ENCODE peak calls at places on chromosomes 6 and 20, in seven cellular contexts. B is GM23338, I is PC-3, P is neural progenitor cell, R is GM23248, O is hepatocyte, F is MM.1S. J is an unnamed sample.

GRCh38 chr6:81761197-81761596 is 8.7 kb upstream of the TENT5A start:
- DNase-seq in B (no peak), I (peak; percentile 60), P (no peak), R (peak; percentile 56), O (no peak), F (no peak), J (no peak)

GRCh38 chr6:133977983-133978895 is 25.2 kb downstream of the TBPL1 start:
- DNase-seq in B (no peak), I (peak; percentile 36), P (no peak), R (peak; percentile 82), O (peak; percentile 55), F (no peak), J (no peak)

GRCh38 chr20:33814238-33814712 is 3.1 kb downstream of the CHMP4B start:
- DNase-seq in B (no peak), I (no peak), P (no peak), R (peak; percentile 37), O (no peak), F (peak; percentile 58), J (no peak)

GRCh38 chr20:19254956-19255355 is 42.5 kb downstream of the SLC24A3 start:
- DNase-seq in B (no peak), I (no peak), P (no peak), R (no peak), O (no peak), F (no peak), J (no peak)

GRCh38 chr20:9911519-9911918 is 72.6 kb upstream of the PAK5 start:
- DNase-seq in B (no peak), I (no peak), P (no peak), R (no peak), O (no peak), F (no peak), J (no peak)

GRCh38 chr6:106253731-106254130 is 71.8 kb downstream of the ATG5 start:
- DNase-seq in B (no peak), I (peak; percentile 44), P (no peak), R (peak; percentile 72), O (no peak), F (no peak), J (no peak)

GRCh38 chr6:66496659-66497058 is 789.6 kb upstream of the EYS start:
- DNase-seq in B (peak; percentile 75), I (peak; percentile 51), P (peak; percentile 50), R (no peak), O (peak; percentile 50), F (peak; percentile 44), J (no peak)

GRCh38 chr6:84546427-84546914 is 217.9 kb downstream of the TBX18 start:
- DNase-seq in B (no peak), I (no peak), P (peak; percentile 18), R (peak; percentile 80), O (no peak), F (no peak), J (no peak)

GRCh38 chr20:58938078-58938477 is 43.0 kb upstream of the NELFCD start:
- DNase-seq in B (no peak), I (no peak), P (no peak), R (no peak), O (no peak), F (no peak), J (no peak)

GRCh38 chr20:36526521-36527011 is 14.8 kb upstream of the MYL9 start:
- DNase-seq in B (no peak), I (no peak), P (no peak), R (no peak), O (no peak), F (no peak), J (no peak)

GRCh38 chr6:83311231-83311630 is 118.1 kb downstream of the RWDD2A start:
- DNase-seq in B (no peak), I (no peak), P (no peak), R (peak; percentile 34), O (no peak), F (no peak), J (no peak)

GRCh38 chr20:40749985-40750506 is 61.0 kb upstream of the MAFB start:
- DNase-seq in B (no peak), I (no peak), P (no peak), R (peak; percentile 9), O (no peak), F (no peak), J (no peak)

GRCh38 chr20:61805781-61806180 is 259.9 kb downstream of the TAF4 start:
- DNase-seq in B (no peak), I (no peak), P (no peak), R (no peak), O (no peak), F (no peak), J (no peak)

GRCh38 chr20:14445310-14445709 is 107.9 kb upstream of the FLRT3 start:
- DNase-seq in B (no peak), I (peak; percentile 87), P (no peak), R (peak; percentile 70), O (no peak), F (no peak), J (no peak)

GRCh38 chr20:59598625-59599310 is 5.6 kb upstream of the PHACTR3 start:
- DNase-seq in B (peak; percentile 66), I (peak; percentile 50), P (peak; percentile 52), R (peak; percentile 43), O (peak; percentile 56), F (peak; percentile 36), J (peak; percentile 19)

GRCh38 chr20:64236137-64237088 is 19.1 kb upstream of the PCMTD2 start:
- DNase-seq in B (no peak), I (no peak), P (no peak), R (no peak), O (peak; percentile 61), F (no peak), J (no peak)

GRCh38 chr6:161195418-161195817 is 78.4 kb downstream of the AGPAT4 start:
- DNase-seq in B (no peak), I (no peak), P (no peak), R (no peak), O (no peak), F (no peak), J (no peak)

GRCh38 chr6:121008553-121008952 is 325.7 kb downstream of the TBC1D32 start:
- DNase-seq in B (no peak), I (no peak), P (no peak), R (no peak), O (no peak), F (no peak), J (no peak)

GRCh38 chr20:47990507-47991132 is 205.3 kb upstream of the SULF2 start:
- DNase-seq in B (no peak), I (no peak), P (no peak), R (no peak), O (no peak), F (no peak), J (no peak)

GRCh38 chr20:2140561-2140960 is 38.9 kb downstream of the STK35 start:
- DNase-seq in B (no peak), I (no peak), P (no peak), R (peak; percentile 77), O (no peak), F (no peak), J (no peak)

GRCh38 chr6:122491915-122492537 is 20.4 kb upstream of the SERINC1 start:
- DNase-seq in B (peak; percentile 83), I (peak; percentile 80), P (peak; percentile 13), R (peak; percentile 81), O (peak; percentile 73), F (peak; percentile 71), J (peak; percentile 62)
- TF ChIP-seq EZH2phosphoT487 in B (no peak), I (no peak), P (no peak), R (no peak), O (no peak), F (no peak), J (no peak)

DNA sequence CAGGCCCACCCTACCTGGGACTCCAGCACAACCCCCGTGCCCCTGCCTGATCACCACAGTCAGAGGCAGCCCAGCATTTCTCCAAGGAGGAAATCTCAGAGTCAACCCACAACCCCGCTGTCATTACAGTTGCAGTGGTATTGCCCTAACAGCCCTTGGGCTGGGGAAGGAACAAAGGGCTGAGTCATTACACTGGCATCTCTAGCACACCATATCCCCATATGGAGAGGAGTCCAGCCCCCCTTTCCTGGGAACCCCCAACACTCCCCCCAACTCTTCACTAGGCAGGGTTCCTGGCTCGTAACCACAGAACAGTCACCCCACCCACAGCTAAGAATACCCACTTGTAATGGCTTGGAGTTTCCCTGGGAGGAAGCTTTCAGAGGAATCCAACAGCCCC is 149.4 kb upstream of the OGFRL1 start:
- DNase-seq in B (no peak), I (peak; percentile 2), P (no peak), R (no peak), O (no peak), F (no peak), J (no peak)
- TF ChIP-seq EZH2phosphoT487 in B (no peak), I (no peak), P (no peak), R (no peak), O (no peak), F (no peak), J (no peak)

GRCh38 chr20:5069141-5069806 is 50.5 kb downstream of the PCNA start:
- DNase-seq in B (no peak), I (no peak), P (no peak), R (no peak), O (no peak), F (peak; percentile 67), J (no peak)

GRCh38 chr20:5067877-5068276 is 51.9 kb downstream of the PCNA start:
- DNase-seq in B (no peak), I (no peak), P (no peak), R (no peak), O (no peak), F (no peak), J (no peak)

GRCh38 chr20:5070081-5070480 is 49.7 kb downstream of the PCNA start:
- DNase-seq in B (no peak), I (no peak), P (no peak), R (no peak), O (no peak), F (no peak), J (no peak)

GRCh38 chr20:5061209-5061608 is 58.5 kb downstream of the PCNA start:
- DNase-seq in B (peak; percentile 28), I (peak; percentile 97), P (no peak), R (peak; percentile 38), O (peak; percentile 19), F (no peak), J (peak; percentile 89)

DNA sequence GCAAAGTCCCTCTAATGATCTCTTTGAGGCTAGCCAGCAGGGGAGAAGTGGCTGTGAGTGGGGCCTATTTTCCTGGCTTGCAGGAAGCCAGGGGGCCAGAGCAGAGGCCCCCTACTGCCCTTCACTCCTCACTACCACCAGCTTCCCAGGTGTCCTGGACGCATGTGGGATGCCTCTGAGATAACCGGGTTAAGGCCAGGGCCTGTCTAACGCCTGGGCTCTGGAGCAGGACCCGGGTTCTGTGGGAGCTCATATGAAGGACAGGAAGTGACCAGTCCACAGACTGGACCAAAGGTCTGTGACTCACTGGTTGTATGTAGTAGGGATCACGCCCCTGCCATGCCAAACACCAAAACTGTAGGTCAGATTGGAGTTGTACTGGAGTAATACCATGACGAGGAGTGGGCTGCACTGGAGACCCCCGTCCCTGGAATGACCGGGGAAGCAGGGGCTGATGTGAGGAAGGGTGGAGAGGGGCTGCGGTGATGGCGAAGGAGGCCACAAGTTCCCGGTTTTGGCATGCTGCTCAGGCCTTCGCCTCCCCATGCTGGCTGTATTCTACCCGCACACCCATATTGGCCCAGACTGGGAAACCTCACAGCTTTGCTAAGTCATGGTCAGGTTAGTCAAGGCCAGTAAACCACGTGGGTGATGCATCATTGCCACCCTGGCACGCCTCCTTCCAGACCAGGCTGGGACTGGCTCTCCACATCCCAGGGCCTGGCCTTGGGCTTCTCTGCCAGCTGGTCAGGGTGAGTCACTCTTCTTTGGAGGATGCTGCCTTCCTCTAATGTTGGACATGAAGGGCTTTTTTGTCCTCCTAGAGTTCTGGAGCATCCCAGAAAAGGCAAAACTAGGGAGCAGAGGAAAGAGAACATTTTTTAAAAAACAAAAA is 54.0 kb downstream of the PCNA start:
- DNase-seq in B (no peak), I (peak; percentile 99), P (no peak), R (peak; percentile 99), O (no peak), F (no peak), J (peak; percentile 88)
- TF ChIP-seq EZH2phosphoT487 in B (no peak), I (no peak), P (no peak), R (no peak), O (no peak), F (no peak), J (no peak)

GRCh38 chr6:50822078-50822476 is 3.4 kb downstream of the TFAP2B start:
- DNase-seq in B (no peak), I (peak; percentile 38), P (no peak), R (peak; percentile 16), O (no peak), F (no peak), J (no peak)
- TF ChIP-seq EZH2phosphoT487 in B (peak; percentile 48), I (no peak), P (no peak), R (no peak), O (no peak), F (no peak), J (no peak)